ENCODE peak calls at places on chromosome 12, in seven cellular contexts. L is PC-3; F is effector memory CD4-positive, alpha-beta T cell; K is A549; P is mesendoderm; E is CD8-positive, alpha-beta T cell; H is Karpas-422. R is an unnamed sample. For H3K4me1, the result is how much of the 10 kb centered on the place peaks cover.

GRCh38 chr12:8948711-8949524 is 527 bp downstream of the M6PR start:
- DNase-seq in L (peak), F (no peak), K (peak), P (peak), E (no peak), H (peak), R (no peak)

GRCh38 chr12:57147641-57147944 is 174 bp upstream of the LRP1-AS start:
- DNase-seq in L (no peak), F (no peak), K (no peak), P (peak), E (no peak), H (no peak), R (no peak)

GRCh38 chr12:180445-180844 is 33.5 kb downstream of the SLC6A12 start:
- DNase-seq in L (no peak), F (no peak), K (no peak), P (no peak), E (no peak), H (no peak), R (peak)

GRCh38 chr12:24499151-24500146 is 449.5 kb downstream of the BCAT1 start:
- DNase-seq in L (no peak), F (no peak), K (no peak), P (no peak), E (no peak), H (no peak), R (no peak)

GRCh38 chr12:56042430-56043203 is 899 bp downstream of the RPS26 start:
- DNase-seq in L (no peak), F (no peak), K (no peak), P (no peak), E (no peak), H (peak), R (no peak)

GRCh38 chr12:48996794-48997718 is 2.1 kb downstream of the DDN start:
- DNase-seq in L (peak), F (peak), K (peak), P (peak), E (no peak), H (peak), R (peak)

GRCh38 chr12:109717390-109718357 is 4.0 kb downstream of the FAM222A start:
- DNase-seq in L (no peak), F (no peak), K (no peak), P (peak), E (no peak), H (no peak), R (no peak)

GRCh38 chr12:14845350-14845750 is 2.0 kb upstream of the ART4 start:
- DNase-seq in L (peak), F (no peak), K (peak), P (peak), E (peak), H (peak), R (peak)

GRCh38 chr12:69464433-69464832 is 5.8 kb upstream of the FRS2 start:
- DNase-seq in L (no peak), F (no peak), K (no peak), P (no peak), E (no peak), H (no peak), R (no peak)

GRCh38 chr12:4270670-4271432 is 2.7 kb upstream of the CCND2 start:
- DNase-seq in L (no peak), F (no peak), K (no peak), P (peak), E (no peak), H (peak), R (no peak)

GRCh38 chr12:1435044-1435443 is 159.3 kb downstream of the FBXL14 start:
- DNase-seq in L (no peak), F (no peak), K (no peak), P (no peak), E (no peak), H (no peak), R (no peak)

GRCh38 chr12:53942467-53942997 is 3.9 kb downstream of the HOXC13 start:
- DNase-seq in L (no peak), F (no peak), K (no peak), P (no peak), E (no peak), H (no peak), R (no peak)

GRCh38 chr12:10636611-10637010 is 23.2 kb upstream of the MAGOHB start:
- DNase-seq in L (peak), F (no peak), K (no peak), P (no peak), E (no peak), H (no peak), R (no peak)

GRCh38 chr12:55925870-55926737 is 1.6 kb downstream of the PYM1 start:
- DNase-seq in L (no peak), F (no peak), K (no peak), P (no peak), E (no peak), H (peak), R (no peak)

GRCh38 chr12:52341066-52341580 is 19.9 kb upstream of the KRT83 start:
- DNase-seq in L (no peak), F (no peak), K (no peak), P (no peak), E (no peak), H (no peak), R (no peak)

GRCh38 chr12:46267618-46268348 is 1.1 kb downstream of the SLC38A1 start:
- DNase-seq in L (peak), F (peak), K (peak), P (no peak), E (peak), H (peak), R (no peak)

GRCh38 chr12:18752280-18752920 is 14.5 kb downstream of the CAPZA3 start:
- DNase-seq in L (peak), F (no peak), K (peak), P (peak), E (no peak), H (no peak), R (no peak)

GRCh38 chr12:113030875-113031525 is 25.5 kb upstream of the DTX1 start:
- DNase-seq in L (peak), F (no peak), K (peak), P (peak), E (no peak), H (peak), R (no peak)

GRCh38 chr12:88029093-88029665 is at the start of gene C12orf50:
- DNase-seq in L (no peak), F (no peak), K (no peak), P (no peak), E (no peak), H (no peak), R (no peak)

GRCh38 chr12:132285991-132286681 is 43.3 kb downstream of the GALNT9 start:
- DNase-seq in L (peak), F (no peak), K (peak), P (peak), E (no peak), H (no peak), R (peak)

GRCh38 chr12:108770269-108770829 is 39.0 kb upstream of the CORO1C start:
- DNase-seq in L (no peak), F (no peak), K (no peak), P (no peak), E (no peak), H (no peak), R (no peak)

GRCh38 chr12:129152291-129153075 is 299.2 kb downstream of the GLT1D1 start:
- DNase-seq in L (no peak), F (no peak), K (no peak), P (peak), E (no peak), H (no peak), R (no peak)

GRCh38 chr12:118190266-118190665 is 54.3 kb downstream of the PEBP1 start:
- DNase-seq in L (no peak), F (no peak), K (no peak), P (peak), E (no peak), H (no peak), R (no peak)

GRCh38 chr12:31768046-31768445 is 39.2 kb upstream of the AMN1 start:
- DNase-seq in L (no peak), F (no peak), K (no peak), P (no peak), E (no peak), H (peak), R (no peak)

GRCh38 chr12:31773867-31774266 is 45.0 kb upstream of the AMN1 start:
- DNase-seq in L (no peak), F (no peak), K (peak), P (no peak), E (no peak), H (no peak), R (no peak)

GRCh38 chr12:31773223-31773750 is 44.5 kb upstream of the AMN1 start:
- DNase-seq in L (no peak), F (no peak), K (peak), P (peak), E (no peak), H (no peak), R (no peak)

GRCh38 chr12:31772685-31773222 is 43.9 kb upstream of the AMN1 start:
- DNase-seq in L (no peak), F (no peak), K (peak), P (peak), E (no peak), H (no peak), R (no peak)

DNA sequence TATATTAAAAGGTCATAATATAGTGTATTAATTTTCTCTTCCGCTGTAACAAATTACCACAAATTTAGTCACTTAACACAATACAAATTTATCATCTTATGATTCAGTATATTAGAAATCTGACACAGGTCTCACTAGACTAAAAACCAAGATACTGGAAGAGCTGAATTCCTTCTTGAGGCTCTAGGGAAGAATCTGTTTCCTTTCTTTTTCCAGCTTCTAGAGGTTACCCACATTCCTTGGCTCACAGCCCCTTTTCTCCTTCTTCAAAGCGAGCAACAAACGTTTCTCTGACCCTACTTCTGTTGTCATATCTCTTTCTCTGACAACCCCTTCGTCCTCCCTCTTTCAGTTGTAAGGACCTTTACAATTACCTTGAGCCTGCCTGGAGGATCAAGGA is 43.4 kb upstream of the AMN1 start:
- DNase-seq in L (no peak), F (no peak), K (no peak), P (no peak), E (no peak), H (no peak), R (no peak)
- H3K4me3 ChIP-seq in L (no peak), F (no peak), K (no peak), P (no peak), E (no peak), H (no peak), R (no peak)

GRCh38 chr12:5792350-5792749 is 152.7 kb downstream of the ANO2 start:
- DNase-seq in L (no peak), F (no peak), K (no peak), P (no peak), E (no peak), H (no peak), R (no peak)
- H3K4me1 ChIP-seq in L (under half), F (under half), K (under half), P (under half), E (under half), H (under half), R (under half)

DNA sequence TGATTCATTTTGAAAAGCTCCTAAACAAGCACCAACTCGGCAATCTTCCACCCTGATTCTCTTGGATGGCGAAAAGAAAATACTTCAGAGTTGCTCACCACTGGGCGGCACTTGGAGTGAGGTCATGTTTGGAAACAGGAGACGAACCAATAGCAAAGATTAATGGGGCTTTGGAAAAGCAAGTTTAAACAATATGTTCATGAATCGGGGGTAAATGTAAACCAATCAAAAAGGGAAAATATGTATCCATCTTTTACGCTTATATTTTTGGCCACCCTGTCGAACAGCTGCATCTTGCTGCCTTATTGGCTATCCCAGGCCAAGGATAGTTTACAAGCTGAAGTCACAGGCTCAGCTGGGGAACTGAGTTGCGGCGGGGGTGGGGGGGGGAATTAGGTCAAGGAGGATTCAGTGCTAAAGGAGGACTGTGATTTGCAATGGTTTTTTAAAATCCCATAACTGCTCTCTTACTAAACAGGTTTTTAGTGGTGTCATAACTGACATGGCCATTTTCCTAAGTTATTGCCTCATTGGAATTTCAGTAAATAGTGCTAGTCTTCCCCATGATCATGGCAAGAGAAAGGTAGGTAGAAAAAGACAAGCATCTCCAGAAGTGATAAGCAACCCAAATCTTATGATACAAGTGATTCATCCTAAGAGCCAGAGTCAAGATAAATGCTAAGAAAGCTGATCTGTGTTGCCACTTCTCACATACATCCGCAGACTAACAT is 210.6 kb downstream of the PHLDA1 start:
- DNase-seq in L (peak), F (no peak), K (peak), P (no peak), E (no peak), H (no peak), R (no peak)
- H3K27ac ChIP-seq in L (peak), F (no peak), K (no peak), P (no peak), E (no peak), H (no peak), R (peak)

GRCh38 chr12:128109636-128110035 is 157.3 kb upstream of the TMEM132C start:
- DNase-seq in L (no peak), F (no peak), K (no peak), P (no peak), E (no peak), H (no peak), R (no peak)
- H3K4me3 ChIP-seq in L (no peak), F (no peak), K (no peak), P (no peak), E (no peak), H (no peak), R (no peak)

GRCh38 chr12:104498211-104498801 is 41.6 kb downstream of the CHST11 start:
- DNase-seq in L (no peak), F (peak), K (no peak), P (no peak), E (no peak), H (no peak), R (no peak)
- H3K4me1 ChIP-seq in L (under half), F (half or more), K (under half), P (under half), E (half or more), H (under half), R (under half)

GRCh38 chr12:67721216-67721615 is 72.7 kb downstream of the DYRK2 start:
- DNase-seq in L (no peak), F (no peak), K (no peak), P (no peak), E (no peak), H (no peak), R (no peak)
- H3K27ac ChIP-seq in L (no peak), F (no peak), K (no peak), P (no peak), E (no peak), H (no peak), R (no peak)

GRCh38 chr12:83158613-83159207 is 472.0 kb downstream of the TMTC2 start:
- DNase-seq in L (no peak), F (no peak), K (no peak), P (no peak), E (no peak), H (no peak), R (no peak)
- H3K4me3 ChIP-seq in L (no peak), F (no peak), K (no peak), P (no peak), E (no peak), H (no peak), R (no peak)